ENCODE peak calls at places on chromosomes 16 and 17, in four cellular contexts. T, C, R and X are unnamed samples.

GRCh38 chr17:78774956-78775571 is 7.0 kb downstream of the CYTH1 start:
- DNase-seq in T (no peak), C (peak), R (no peak), X (no peak)

GRCh38 chr17:65314212-65314611 is 177.0 kb downstream of the RGS9 start:
- DNase-seq in T (no peak), C (no peak), R (no peak), X (no peak)

GRCh38 chr17:4678448-4679026 is 25.4 kb downstream of the PELP1 start:
- DNase-seq in R (no peak), C (no peak), T (no peak), X (no peak)

GRCh38 chr17:75636381-75637142 is 3.3 kb downstream of the SMIM5 start:
- DNase-seq in R (peak), C (no peak), T (no peak), X (peak)

GRCh38 chr17:18859256-18859655 is 1.3 kb downstream of the PRPSAP2 start:
- DNase-seq in R (no peak), C (no peak), T (peak), X (no peak)

GRCh38 chr17:12620200-12620720 is 45.4 kb upstream of the MYOCD start:
- DNase-seq in R (no peak), T (no peak), C (no peak), X (no peak)

GRCh38 chr17:72338847-72339790 is 218.3 kb downstream of the SOX9 start:
- DNase-seq in T (no peak), C (no peak), R (no peak), X (no peak)

GRCh38 chr16:14961405-14962186 is 13.2 kb upstream of the PDXDC1 start:
- DNase-seq in R (no peak), T (peak), C (no peak), X (no peak)

GRCh38 chr17:1802429-1802828 is 27.3 kb downstream of the SMYD4 start:
- DNase-seq in R (no peak), C (no peak), T (no peak), X (no peak)

GRCh38 chr17:22507823-22508222 is 815.5 kb downstream of the KCNJ18 start:
- DNase-seq in C (no peak), T (no peak), R (no peak), X (no peak)

GRCh38 chr16:21703589-21704174 is 39.9 kb downstream of the OTOA start:
- DNase-seq in R (no peak), T (no peak), C (no peak), X (no peak)

GRCh38 chr16:11697319-11697718 is 29.1 kb downstream of the SNN start:
- DNase-seq in C (peak), T (no peak), R (no peak), X (no peak)

GRCh38 chr17:79808763-79809529 is 12.1 kb upstream of the CBX8 start:
- DNase-seq in T (no peak), R (peak), C (no peak), X (no peak)

GRCh38 chr17:40903129-40903847 is 18.2 kb upstream of the KRT20 start:
- DNase-seq in C (no peak), R (peak), T (no peak), X (no peak)

GRCh38 chr16:51538707-51539604 is 387.9 kb upstream of the SALL1 start:
- DNase-seq in T (no peak), R (no peak), C (no peak), X (no peak)

GRCh38 chr17:82653651-82654528 is 5.6 kb upstream of the WDR45B start:
- DNase-seq in C (no peak), R (no peak), T (no peak), X (peak)

GRCh38 chr17:14719942-14720341 is 419.1 kb downstream of the HS3ST3B1 start:
- DNase-seq in T (no peak), R (no peak), C (no peak), X (no peak)

GRCh38 chr16:974606-975312 is 4.0 kb upstream of the LMF1 start:
- DNase-seq in R (no peak), C (no peak), T (no peak), X (no peak)

GRCh38 chr17:62933986-62934385 is 32.0 kb upstream of the TANC2 start:
- DNase-seq in T (no peak), R (no peak), C (no peak), X (peak)

GRCh38 chr16:87243383-87243964 is 73.7 kb downstream of the C16orf95 start:
- DNase-seq in R (no peak), T (no peak), C (no peak), X (no peak)

GRCh38 chr17:40097931-40098845 is 2.2 kb downstream of the NR1D1 start:
- DNase-seq in C (peak), R (peak), T (peak), X (peak)

GRCh38 chr17:9199474-9200196 is 178.3 kb downstream of the NTN1 start:
- DNase-seq in C (no peak), T (no peak), R (no peak), X (no peak)

GRCh38 chr17:46950997-46951621 is 27.9 kb downstream of the RPRML start:
- DNase-seq in C (no peak), T (no peak), R (no peak), X (no peak)

GRCh38 chr17:57092779-57093178 is 7.7 kb downstream of the AKAP1 start:
- DNase-seq in C (peak), R (no peak), T (no peak), X (no peak)

GRCh38 chr17:6591599-6592158 is 35.3 kb upstream of the PITPNM3 start:
- DNase-seq in R (no peak), C (no peak), T (no peak), X (no peak)

GRCh38 chr17:10025976-10026785 is 121.1 kb upstream of the RCVRN start:
- DNase-seq in C (no peak), T (no peak), R (no peak), X (no peak)

GRCh38 chr17:79033741-79034501 is 10.0 kb downstream of the C1QTNF1 start:
- DNase-seq in T (peak), R (peak), C (peak), X (no peak)

GRCh38 chr16:66193543-66194229 is 172.8 kb upstream of the CDH5 start:
- DNase-seq in C (no peak), T (no peak), R (no peak), X (no peak)

GRCh38 chr16:72927199-72928088 is 120.5 kb downstream of the ZFHX3 start:
- DNase-seq in C (peak), R (no peak), T (no peak), X (peak)

GRCh38 chr17:40061532-40062038 is 1.2 kb upstream of the THRA start:
- DNase-seq in R (no peak), T (no peak), C (no peak), X (peak)

GRCh38 chr17:62705781-62706597 is 78.5 kb downstream of the MRC2 start:
- DNase-seq in R (no peak), T (no peak), C (peak), X (no peak)

GRCh38 chr17:36203335-36203734 is 6.8 kb upstream of the CCL3L1 start:
- DNase-seq in T (no peak), R (no peak), C (no peak), X (no peak)

GRCh38 chr17:39548494-39548893 is 59.2 kb downstream of the NEUROD2 start:
- DNase-seq in R (no peak), T (no peak), C (no peak), X (no peak)

DNA sequence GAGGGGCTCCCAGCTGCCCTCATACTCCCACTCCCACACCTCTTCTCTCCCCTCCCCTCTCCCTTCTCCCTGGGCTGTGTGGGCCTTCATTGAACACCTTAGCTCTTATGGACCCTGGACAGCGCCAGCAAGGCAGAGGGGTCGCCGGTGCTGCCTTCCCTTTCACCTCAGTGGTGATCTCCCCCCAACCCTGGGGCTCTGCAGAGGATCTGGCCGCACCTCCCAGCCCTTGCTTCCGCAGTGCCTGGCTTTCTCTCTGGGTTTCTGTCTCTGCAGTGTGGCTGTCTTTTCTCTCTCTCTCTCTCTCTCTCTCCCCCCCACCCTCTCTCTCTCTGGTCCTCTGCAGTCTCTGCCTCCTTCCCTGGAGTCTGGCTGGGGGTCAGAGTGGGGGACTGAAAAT is 1.2 kb downstream of the SEZ6L2 start:
- DNase-seq in R (no peak), T (no peak), C (no peak), X (no peak)
- H3K27ac ChIP-seq in R (no peak), T (no peak), C (no peak), X (no peak)

GRCh38 chr16:24013054-24013636 is 177.4 kb downstream of the PRKCB start:
- DNase-seq in C (no peak), R (no peak), T (no peak), X (no peak)
- H3K27ac ChIP-seq in C (no peak), R (no peak), T (no peak), X (no peak)

GRCh38 chr17:49829026-49829425 is 18.8 kb downstream of the TAC4 start:
- DNase-seq in C (no peak), R (no peak), T (no peak), X (no peak)
- H3K27ac ChIP-seq in C (no peak), R (no peak), T (no peak), X (no peak)

GRCh38 chr16:27366687-27367462 is 35.1 kb upstream of the IL21R start:
- DNase-seq in T (no peak), C (peak), R (no peak), X (no peak)
- H3K27ac ChIP-seq in T (peak), C (no peak), R (peak), X (peak)

GRCh38 chr17:2936351-2936750 is 127.1 kb downstream of the OR1D5 start:
- DNase-seq in T (no peak), C (no peak), R (no peak), X (no peak)

GRCh38 chr17:2937331-2938003 is 125.9 kb downstream of the OR1D5 start:
- DNase-seq in C (no peak), R (no peak), T (no peak), X (no peak)

GRCh38 chr17:2940352-2940751 is 123.1 kb downstream of the OR1D5 start:
- DNase-seq in T (no peak), R (peak), C (peak), X (no peak)

GRCh38 chr17:2936771-2937321 is 126.6 kb downstream of the OR1D5 start:
- DNase-seq in T (no peak), R (no peak), C (no peak), X (no peak)

DNA sequence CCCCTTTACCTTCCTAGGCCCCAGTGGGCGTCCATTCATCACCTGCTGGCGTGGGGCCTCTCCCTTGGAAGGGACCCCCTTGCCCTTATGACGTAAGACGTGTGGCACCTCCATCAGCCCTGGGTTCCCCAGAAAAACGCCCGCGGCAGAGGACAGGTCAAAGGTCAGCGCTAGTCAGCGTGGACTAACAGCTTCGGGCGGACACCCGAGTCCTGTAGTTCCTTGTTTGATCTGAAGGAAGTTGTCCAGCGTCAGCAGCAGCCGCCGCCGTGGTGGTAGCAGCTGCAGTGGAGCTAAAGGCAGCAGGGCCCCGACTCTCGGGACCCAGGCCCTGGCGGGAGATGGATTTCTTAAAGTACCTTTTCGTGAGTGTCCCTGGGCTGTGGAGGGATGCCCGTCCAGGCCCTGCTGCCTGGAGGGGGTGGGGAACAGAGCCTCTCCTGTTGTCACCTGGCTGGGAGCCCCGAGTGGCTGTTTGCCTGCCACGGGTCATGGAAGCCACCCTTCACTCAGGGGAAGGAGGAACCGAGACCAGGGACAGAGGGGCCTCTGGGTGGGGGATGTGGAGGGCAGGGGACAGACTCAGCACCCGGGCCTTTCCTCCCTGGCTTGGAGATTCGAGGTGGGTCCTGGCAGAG is 123.6 kb downstream of the OR1D5 start:
- DNase-seq in C (no peak), R (peak), T (no peak), X (peak)
- H3K27ac ChIP-seq in C (peak), R (peak), T (no peak), X (no peak)